ENCODE peak calls at places on chromosomes 12 and 14, in ten cellular contexts. One of them, this sample, is unnamed.

GRCh38 chr12:113955109-113955970 is 10.8 kb downstream of the RBM19 start:
- DNase-seq in lower leg skin: no peak
- DNase-seq in NCI-H460: peak; percentile 56
- DNase-seq in stimulated activated CD8-positive, alpha-beta memory T cell treated with anti-CD3 and anti-CD28 coated beads, Interleukin-4, amount 100 ng/mL, for 4 hours: no peak
- DNase-seq in frontal cortex: no peak
- DNase-seq in ACHN: peak; percentile 77
- DNase-seq in RCC 7860: peak; percentile 7
- DNase-seq in head of caudate nucleus: no peak
- DNase-seq in psoas muscle: no peak
- DNase-seq in mesenteric fat pad: no peak
- DNase-seq in this sample: no peak

GRCh38 chr14:75306917-75307699 is 28.5 kb downstream of the FOS start:
- DNase-seq in lower leg skin: no peak
- DNase-seq in NCI-H460: no peak
- DNase-seq in stimulated activated CD8-positive, alpha-beta memory T cell treated with anti-CD3 and anti-CD28 coated beads, Interleukin-4, amount 100 ng/mL, for 4 hours: no peak
- DNase-seq in frontal cortex: no peak
- DNase-seq in ACHN: no peak
- DNase-seq in RCC 7860: no peak
- DNase-seq in head of caudate nucleus: no peak
- DNase-seq in psoas muscle: no peak
- DNase-seq in mesenteric fat pad: peak; percentile 37
- DNase-seq in this sample: no peak

GRCh38 chr12:27711312-27711682 is 665 bp downstream of the MRPS35 start:
- DNase-seq in lower leg skin: no peak
- DNase-seq in NCI-H460: no peak
- DNase-seq in stimulated activated CD8-positive, alpha-beta memory T cell treated with anti-CD3 and anti-CD28 coated beads, Interleukin-4, amount 100 ng/mL, for 4 hours: no peak
- DNase-seq in frontal cortex: no peak
- DNase-seq in ACHN: peak; percentile 37
- DNase-seq in RCC 7860: no peak
- DNase-seq in head of caudate nucleus: no peak
- DNase-seq in psoas muscle: no peak
- DNase-seq in mesenteric fat pad: no peak
- DNase-seq in this sample: no peak

GRCh38 chr14:54686219-54686870 is 119.4 kb downstream of the SAMD4A start:
- DNase-seq in lower leg skin: no peak
- DNase-seq in NCI-H460: no peak
- DNase-seq in stimulated activated CD8-positive, alpha-beta memory T cell treated with anti-CD3 and anti-CD28 coated beads, Interleukin-4, amount 100 ng/mL, for 4 hours: no peak
- DNase-seq in frontal cortex: no peak
- DNase-seq in ACHN: no peak
- DNase-seq in RCC 7860: no peak
- DNase-seq in head of caudate nucleus: peak; percentile 22
- DNase-seq in psoas muscle: peak; percentile 46
- DNase-seq in mesenteric fat pad: no peak
- DNase-seq in this sample: no peak

GRCh38 chr12:48631071-48631470 is 51.0 kb downstream of the KANSL2 start:
- DNase-seq in lower leg skin: no peak
- DNase-seq in NCI-H460: no peak
- DNase-seq in stimulated activated CD8-positive, alpha-beta memory T cell treated with anti-CD3 and anti-CD28 coated beads, Interleukin-4, amount 100 ng/mL, for 4 hours: no peak
- DNase-seq in frontal cortex: no peak
- DNase-seq in ACHN: no peak
- DNase-seq in RCC 7860: no peak
- DNase-seq in head of caudate nucleus: no peak
- DNase-seq in psoas muscle: no peak
- DNase-seq in mesenteric fat pad: no peak
- DNase-seq in this sample: no peak

GRCh38 chr12:124152733-124153132 is 142.2 kb upstream of the RFLNA start:
- DNase-seq in lower leg skin: no peak
- DNase-seq in NCI-H460: no peak
- DNase-seq in stimulated activated CD8-positive, alpha-beta memory T cell treated with anti-CD3 and anti-CD28 coated beads, Interleukin-4, amount 100 ng/mL, for 4 hours: no peak
- DNase-seq in frontal cortex: no peak
- DNase-seq in ACHN: no peak
- DNase-seq in RCC 7860: no peak
- DNase-seq in head of caudate nucleus: peak; percentile 4
- DNase-seq in psoas muscle: peak; percentile 17
- DNase-seq in mesenteric fat pad: no peak
- DNase-seq in this sample: no peak

GRCh38 chr12:100573499-100574261 is at the start of gene GAS2L3:
- DNase-seq in lower leg skin: peak; percentile 96
- DNase-seq in NCI-H460: peak; percentile 81
- DNase-seq in stimulated activated CD8-positive, alpha-beta memory T cell treated with anti-CD3 and anti-CD28 coated beads, Interleukin-4, amount 100 ng/mL, for 4 hours: peak; percentile 10
- DNase-seq in frontal cortex: peak; percentile 79
- DNase-seq in ACHN: peak; percentile 96
- DNase-seq in RCC 7860: peak; percentile 81
- DNase-seq in head of caudate nucleus: peak; percentile 79
- DNase-seq in psoas muscle: peak; percentile 89
- DNase-seq in mesenteric fat pad: peak; percentile 97
- DNase-seq in this sample: peak; percentile 96

GRCh38 chr12:90062799-90063198 is 354.2 kb upstream of the ATP2B1 start:
- DNase-seq in lower leg skin: no peak
- DNase-seq in NCI-H460: peak; percentile 77
- DNase-seq in stimulated activated CD8-positive, alpha-beta memory T cell treated with anti-CD3 and anti-CD28 coated beads, Interleukin-4, amount 100 ng/mL, for 4 hours: no peak
- DNase-seq in frontal cortex: no peak
- DNase-seq in ACHN: no peak
- DNase-seq in RCC 7860: no peak
- DNase-seq in head of caudate nucleus: no peak
- DNase-seq in psoas muscle: no peak
- DNase-seq in mesenteric fat pad: no peak
- DNase-seq in this sample: no peak

GRCh38 chr14:88993946-88994345 is 169.5 kb downstream of the TTC8 start:
- DNase-seq in lower leg skin: no peak
- DNase-seq in NCI-H460: no peak
- DNase-seq in stimulated activated CD8-positive, alpha-beta memory T cell treated with anti-CD3 and anti-CD28 coated beads, Interleukin-4, amount 100 ng/mL, for 4 hours: no peak
- DNase-seq in frontal cortex: no peak
- DNase-seq in ACHN: no peak
- DNase-seq in RCC 7860: peak; percentile 51
- DNase-seq in head of caudate nucleus: no peak
- DNase-seq in psoas muscle: no peak
- DNase-seq in mesenteric fat pad: no peak
- DNase-seq in this sample: no peak

GRCh38 chr14:22888662-22889061 is 5.6 kb downstream of the REM2 start:
- DNase-seq in lower leg skin: no peak
- DNase-seq in NCI-H460: no peak
- DNase-seq in stimulated activated CD8-positive, alpha-beta memory T cell treated with anti-CD3 and anti-CD28 coated beads, Interleukin-4, amount 100 ng/mL, for 4 hours: no peak
- DNase-seq in frontal cortex: no peak
- DNase-seq in ACHN: no peak
- DNase-seq in RCC 7860: no peak
- DNase-seq in head of caudate nucleus: no peak
- DNase-seq in psoas muscle: no peak
- DNase-seq in mesenteric fat pad: no peak
- DNase-seq in this sample: no peak

GRCh38 chr12:49451468-49452259 is 84.4 kb downstream of the SPATS2 start:
- DNase-seq in lower leg skin: no peak
- DNase-seq in NCI-H460: no peak
- DNase-seq in stimulated activated CD8-positive, alpha-beta memory T cell treated with anti-CD3 and anti-CD28 coated beads, Interleukin-4, amount 100 ng/mL, for 4 hours: no peak
- DNase-seq in frontal cortex: no peak
- DNase-seq in ACHN: no peak
- DNase-seq in RCC 7860: no peak
- DNase-seq in head of caudate nucleus: no peak
- DNase-seq in psoas muscle: no peak
- DNase-seq in mesenteric fat pad: no peak
- DNase-seq in this sample: no peak

GRCh38 chr12:48084066-48084465 is 21.8 kb downstream of the SENP1 start:
- DNase-seq in lower leg skin: no peak
- DNase-seq in NCI-H460: peak; percentile 11
- DNase-seq in stimulated activated CD8-positive, alpha-beta memory T cell treated with anti-CD3 and anti-CD28 coated beads, Interleukin-4, amount 100 ng/mL, for 4 hours: no peak
- DNase-seq in frontal cortex: no peak
- DNase-seq in ACHN: peak; percentile 42
- DNase-seq in RCC 7860: no peak
- DNase-seq in head of caudate nucleus: no peak
- DNase-seq in psoas muscle: no peak
- DNase-seq in mesenteric fat pad: no peak
- DNase-seq in this sample: no peak

GRCh38 chr12:52267266-52267665 is 7.2 kb upstream of the KRT86 start:
- DNase-seq in lower leg skin: peak; percentile 64
- DNase-seq in NCI-H460: no peak
- DNase-seq in stimulated activated CD8-positive, alpha-beta memory T cell treated with anti-CD3 and anti-CD28 coated beads, Interleukin-4, amount 100 ng/mL, for 4 hours: no peak
- DNase-seq in frontal cortex: no peak
- DNase-seq in ACHN: no peak
- DNase-seq in RCC 7860: no peak
- DNase-seq in head of caudate nucleus: no peak
- DNase-seq in psoas muscle: no peak
- DNase-seq in mesenteric fat pad: no peak
- DNase-seq in this sample: no peak

GRCh38 chr12:116160883-116161458 is 116.5 kb downstream of the MED13L start:
- DNase-seq in lower leg skin: no peak
- DNase-seq in NCI-H460: no peak
- DNase-seq in stimulated activated CD8-positive, alpha-beta memory T cell treated with anti-CD3 and anti-CD28 coated beads, Interleukin-4, amount 100 ng/mL, for 4 hours: no peak
- DNase-seq in frontal cortex: no peak
- DNase-seq in ACHN: no peak
- DNase-seq in RCC 7860: no peak
- DNase-seq in head of caudate nucleus: no peak
- DNase-seq in psoas muscle: no peak
- DNase-seq in mesenteric fat pad: no peak
- DNase-seq in this sample: no peak

GRCh38 chr12:12612403-12612802 is 727 bp downstream of the CREBL2 start:
- DNase-seq in lower leg skin: no peak
- DNase-seq in NCI-H460: no peak
- DNase-seq in stimulated activated CD8-positive, alpha-beta memory T cell treated with anti-CD3 and anti-CD28 coated beads, Interleukin-4, amount 100 ng/mL, for 4 hours: no peak
- DNase-seq in frontal cortex: peak; percentile 46
- DNase-seq in ACHN: peak; percentile 70
- DNase-seq in RCC 7860: peak; percentile 31
- DNase-seq in head of caudate nucleus: no peak
- DNase-seq in psoas muscle: no peak
- DNase-seq in mesenteric fat pad: no peak
- DNase-seq in this sample: no peak

This sample was measured in osteocyte.